ENCODE peak calls at places on chromosomes 1 and 21, in ten cellular contexts. One of them, this sample, is unnamed. For H3K4me1, the result is how much of the 10 kb centered on the place peaks cover.

GRCh38 chr1:197265168-197265567 is 2.9 kb upstream of the CRB1 start:
- DNase-seq in mammary epithelial cell: no peak
- DNase-seq in hepatocyte: no peak
- DNase-seq in A549: no peak
- DNase-seq in uterus: no peak
- DNase-seq in OCI-LY7: no peak
- DNase-seq in ovary: no peak
- DNase-seq in lower lobe of right lung: no peak
- DNase-seq in neural progenitor cell: no peak
- DNase-seq in thoracic aorta: no peak
- DNase-seq in this sample: no peak

GRCh38 chr1:157240495-157241184 is 102.4 kb upstream of the ETV3 start:
- DNase-seq in ovary: no peak
- DNase-seq in neural progenitor cell: no peak
- DNase-seq in hepatocyte: peak
- DNase-seq in OCI-LY7: no peak
- DNase-seq in mammary epithelial cell: no peak
- DNase-seq in A549: no peak
- DNase-seq in thoracic aorta: no peak
- DNase-seq in uterus: no peak
- DNase-seq in lower lobe of right lung: peak
- DNase-seq in this sample: peak

GRCh38 chr1:201309420-201309819 is 26.1 kb downstream of the PKP1 start:
- DNase-seq in OCI-LY7: peak
- DNase-seq in lower lobe of right lung: peak
- DNase-seq in neural progenitor cell: peak
- DNase-seq in A549: peak
- DNase-seq in hepatocyte: peak
- DNase-seq in ovary: no peak
- DNase-seq in mammary epithelial cell: peak
- DNase-seq in uterus: peak
- DNase-seq in thoracic aorta: no peak
- DNase-seq in this sample: no peak

GRCh38 chr1:116243673-116244101 is 129.4 kb upstream of the ATP1A1 start:
- DNase-seq in uterus: no peak
- DNase-seq in thoracic aorta: no peak
- DNase-seq in OCI-LY7: no peak
- DNase-seq in ovary: no peak
- DNase-seq in lower lobe of right lung: peak
- DNase-seq in neural progenitor cell: no peak
- DNase-seq in A549: no peak
- DNase-seq in hepatocyte: no peak
- DNase-seq in mammary epithelial cell: no peak
- DNase-seq in this sample: no peak

GRCh38 chr1:248696261-248696660 is 6.3 kb downstream of the OR14I1 start:
- DNase-seq in A549: peak
- DNase-seq in uterus: no peak
- DNase-seq in ovary: no peak
- DNase-seq in neural progenitor cell: no peak
- DNase-seq in lower lobe of right lung: no peak
- DNase-seq in thoracic aorta: no peak
- DNase-seq in mammary epithelial cell: no peak
- DNase-seq in hepatocyte: no peak
- DNase-seq in OCI-LY7: peak
- DNase-seq in this sample: no peak

GRCh38 chr1:232403017-232403714 is 226.8 kb downstream of the SIPA1L2 start:
- DNase-seq in thoracic aorta: no peak
- DNase-seq in mammary epithelial cell: no peak
- DNase-seq in hepatocyte: no peak
- DNase-seq in uterus: no peak
- DNase-seq in OCI-LY7: no peak
- DNase-seq in A549: no peak
- DNase-seq in lower lobe of right lung: no peak
- DNase-seq in ovary: no peak
- DNase-seq in neural progenitor cell: no peak
- DNase-seq in this sample: no peak

GRCh38 chr1:228397966-228398365 is 8.7 kb downstream of the TRIM11 start:
- DNase-seq in hepatocyte: no peak
- DNase-seq in A549: no peak
- DNase-seq in ovary: peak
- DNase-seq in mammary epithelial cell: no peak
- DNase-seq in lower lobe of right lung: no peak
- DNase-seq in OCI-LY7: no peak
- DNase-seq in thoracic aorta: no peak
- DNase-seq in neural progenitor cell: no peak
- DNase-seq in uterus: no peak
- DNase-seq in this sample: no peak

GRCh38 chr1:54378884-54379445 is 27.2 kb downstream of the SSBP3 start:
- DNase-seq in neural progenitor cell: no peak
- DNase-seq in lower lobe of right lung: no peak
- DNase-seq in hepatocyte: no peak
- DNase-seq in uterus: no peak
- DNase-seq in A549: no peak
- DNase-seq in OCI-LY7: peak
- DNase-seq in ovary: no peak
- DNase-seq in mammary epithelial cell: no peak
- DNase-seq in thoracic aorta: no peak
- DNase-seq in this sample: no peak

DNA sequence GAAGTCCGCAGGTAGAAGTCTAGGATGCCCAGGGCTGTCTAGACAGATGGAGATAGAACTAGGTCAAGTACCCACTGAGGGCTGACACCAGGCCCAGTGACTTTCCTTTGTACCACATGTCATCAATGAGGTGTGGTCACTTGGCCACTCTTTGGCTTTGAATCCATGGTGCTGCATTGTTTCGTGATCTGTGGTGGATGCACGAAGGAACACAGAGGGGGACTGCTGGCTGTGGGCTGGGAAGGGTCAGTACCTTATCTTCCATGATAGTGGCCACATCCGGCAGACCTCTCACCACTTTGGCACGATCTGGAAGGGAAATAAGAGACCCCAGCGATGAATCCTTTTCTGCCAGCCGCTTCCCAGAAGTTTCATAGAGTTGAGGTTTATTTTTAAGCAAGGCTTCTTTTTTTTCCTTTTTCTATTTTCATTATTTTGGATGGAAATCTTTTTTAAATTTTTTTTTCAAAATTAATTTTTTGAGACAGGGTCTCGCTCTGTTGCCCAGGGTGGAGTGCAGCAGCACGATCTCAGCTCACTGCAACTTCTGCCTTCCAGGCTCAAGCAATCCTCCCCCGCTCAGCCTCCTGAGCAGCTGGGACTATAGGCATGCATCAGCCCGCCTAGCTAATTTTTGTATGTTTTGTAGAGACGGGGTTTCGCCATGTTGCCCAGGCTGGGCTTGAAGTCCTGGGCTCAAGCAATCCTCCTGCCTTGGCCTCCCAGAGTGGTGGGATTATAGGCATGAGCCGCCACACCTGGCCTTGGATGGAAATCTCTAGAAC is 53.1 kb downstream of the MYOM3 start:
- DNase-seq in hepatocyte: no peak
- DNase-seq in mammary epithelial cell: no peak
- DNase-seq in OCI-LY7: no peak
- DNase-seq in ovary: peak
- DNase-seq in lower lobe of right lung: no peak
- DNase-seq in neural progenitor cell: no peak
- DNase-seq in thoracic aorta: no peak
- DNase-seq in uterus: no peak
- DNase-seq in A549: no peak
- DNase-seq in this sample: no peak
- H3K4me1 ChIP-seq in hepatocyte: under half
- H3K4me1 ChIP-seq in mammary epithelial cell: under half
- H3K4me1 ChIP-seq in OCI-LY7: under half
- H3K4me1 ChIP-seq in ovary: under half
- H3K4me1 ChIP-seq in lower lobe of right lung: under half
- H3K4me1 ChIP-seq in neural progenitor cell: under half
- H3K4me1 ChIP-seq in thoracic aorta: under half
- H3K4me1 ChIP-seq in uterus: under half
- H3K4me1 ChIP-seq in A549: under half
- H3K4me1 ChIP-seq in this sample: under half

GRCh38 chr21:33586927-33587326 is 1.6 kb downstream of the DONSON start:
- DNase-seq in ovary: no peak
- DNase-seq in OCI-LY7: no peak
- DNase-seq in lower lobe of right lung: no peak
- DNase-seq in thoracic aorta: no peak
- DNase-seq in uterus: no peak
- DNase-seq in mammary epithelial cell: peak
- DNase-seq in neural progenitor cell: no peak
- DNase-seq in hepatocyte: no peak
- DNase-seq in A549: no peak
- DNase-seq in this sample: no peak

GRCh38 chr21:33584455-33584854 is 4.0 kb downstream of the DONSON start:
- DNase-seq in lower lobe of right lung: no peak
- DNase-seq in mammary epithelial cell: no peak
- DNase-seq in ovary: no peak
- DNase-seq in hepatocyte: no peak
- DNase-seq in neural progenitor cell: no peak
- DNase-seq in uterus: no peak
- DNase-seq in OCI-LY7: no peak
- DNase-seq in A549: no peak
- DNase-seq in thoracic aorta: no peak
- DNase-seq in this sample: no peak

GRCh38 chr21:33587792-33588484 is 546 bp downstream of the DONSON start:
- DNase-seq in neural progenitor cell: peak
- DNase-seq in hepatocyte: peak
- DNase-seq in ovary: peak
- DNase-seq in OCI-LY7: peak
- DNase-seq in thoracic aorta: no peak
- DNase-seq in uterus: peak
- DNase-seq in A549: peak
- DNase-seq in lower lobe of right lung: peak
- DNase-seq in mammary epithelial cell: peak
- DNase-seq in this sample: peak

GRCh38 chr21:33588485-33589335 is at the start of gene DONSON:
- DNase-seq in A549: peak
- DNase-seq in hepatocyte: peak
- DNase-seq in lower lobe of right lung: peak
- DNase-seq in OCI-LY7: peak
- DNase-seq in neural progenitor cell: peak
- DNase-seq in thoracic aorta: peak
- DNase-seq in ovary: peak
- DNase-seq in uterus: peak
- DNase-seq in mammary epithelial cell: peak
- DNase-seq in this sample: peak
- TF ChIP-seq CTCF in A549: no peak
- TF ChIP-seq CTCF in hepatocyte: no peak
- TF ChIP-seq CTCF in lower lobe of right lung: no peak
- TF ChIP-seq CTCF in OCI-LY7: peak
- TF ChIP-seq CTCF in neural progenitor cell: peak
- TF ChIP-seq CTCF in thoracic aorta: no peak
- TF ChIP-seq CTCF in ovary: no peak
- TF ChIP-seq CTCF in uterus: peak
- TF ChIP-seq CTCF in mammary epithelial cell: no peak
- TF ChIP-seq CTCF in this sample: no peak

GRCh38 chr1:145962157-145963102 is 1.9 kb downstream of the ANKRD34A start:
- DNase-seq in thoracic aorta: no peak
- DNase-seq in ovary: peak
- DNase-seq in hepatocyte: peak
- DNase-seq in A549: no peak
- DNase-seq in uterus: peak
- DNase-seq in mammary epithelial cell: no peak
- DNase-seq in neural progenitor cell: peak
- DNase-seq in OCI-LY7: no peak
- DNase-seq in lower lobe of right lung: no peak
- DNase-seq in this sample: peak

GRCh38 chr1:145961109-145961424 is 3.2 kb upstream of the LIX1L start:
- DNase-seq in mammary epithelial cell: no peak
- DNase-seq in lower lobe of right lung: no peak
- DNase-seq in uterus: no peak
- DNase-seq in neural progenitor cell: no peak
- DNase-seq in hepatocyte: no peak
- DNase-seq in ovary: peak
- DNase-seq in thoracic aorta: no peak
- DNase-seq in OCI-LY7: no peak
- DNase-seq in A549: no peak
- DNase-seq in this sample: no peak

GRCh38 chr1:145959957-145960467 is 2.2 kb upstream of the LIX1L start:
- DNase-seq in thoracic aorta: no peak
- DNase-seq in A549: no peak
- DNase-seq in lower lobe of right lung: no peak
- DNase-seq in ovary: no peak
- DNase-seq in uterus: no peak
- DNase-seq in OCI-LY7: no peak
- DNase-seq in hepatocyte: no peak
- DNase-seq in neural progenitor cell: no peak
- DNase-seq in mammary epithelial cell: no peak
- DNase-seq in this sample: no peak

GRCh38 chr1:145960468-145961108 is 2.8 kb upstream of the LIX1L start:
- DNase-seq in lower lobe of right lung: peak
- DNase-seq in thoracic aorta: peak
- DNase-seq in A549: peak
- DNase-seq in uterus: peak
- DNase-seq in mammary epithelial cell: peak
- DNase-seq in neural progenitor cell: peak
- DNase-seq in ovary: peak
- DNase-seq in OCI-LY7: no peak
- DNase-seq in hepatocyte: peak
- DNase-seq in this sample: peak

DNA sequence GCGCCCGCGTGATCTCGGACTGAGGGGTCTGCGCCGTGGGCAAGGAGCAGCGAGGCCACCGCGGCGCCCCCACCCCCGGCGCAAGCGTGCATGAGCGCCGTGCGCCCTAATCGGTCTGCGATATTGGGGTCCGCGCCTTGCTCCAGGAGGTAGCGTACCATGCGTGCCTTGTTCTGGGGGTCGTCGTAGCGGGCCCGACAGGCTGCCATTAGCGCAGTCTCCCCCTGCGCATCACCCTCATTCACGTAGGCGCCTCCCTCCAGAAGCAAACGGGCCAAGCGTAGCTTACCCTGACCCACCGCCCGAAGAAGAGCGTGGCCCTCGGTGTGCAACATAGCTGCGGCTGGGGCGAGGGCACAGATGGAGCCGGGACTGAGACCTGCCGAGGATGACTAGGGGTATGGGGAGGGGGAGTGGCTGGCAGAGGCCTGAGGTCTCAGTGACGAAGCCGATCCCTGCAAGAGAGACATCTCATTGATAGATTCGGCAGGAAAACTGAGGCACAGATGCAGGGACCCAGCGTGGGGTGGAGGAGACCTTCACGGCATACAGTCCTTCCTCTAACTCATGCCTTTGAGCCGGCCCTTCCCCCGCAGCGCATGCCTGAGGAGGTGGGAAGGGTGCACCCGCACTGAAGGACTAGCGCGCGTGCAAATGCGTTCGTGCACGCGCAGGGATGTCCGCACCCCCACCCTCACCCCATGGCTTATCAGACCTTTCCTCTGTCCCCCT is 2.8 kb downstream of the ANKRD34A start:
- DNase-seq in uterus: peak
- DNase-seq in neural progenitor cell: peak
- DNase-seq in lower lobe of right lung: peak
- DNase-seq in thoracic aorta: no peak
- DNase-seq in hepatocyte: peak
- DNase-seq in A549: no peak
- DNase-seq in OCI-LY7: no peak
- DNase-seq in ovary: peak
- DNase-seq in mammary epithelial cell: no peak
- DNase-seq in this sample: no peak
- H3K4me1 ChIP-seq in uterus: under half
- H3K4me1 ChIP-seq in neural progenitor cell: under half
- H3K4me1 ChIP-seq in lower lobe of right lung: half or more
- H3K4me1 ChIP-seq in thoracic aorta: under half
- H3K4me1 ChIP-seq in hepatocyte: under half
- H3K4me1 ChIP-seq in A549: under half
- H3K4me1 ChIP-seq in OCI-LY7: half or more
- H3K4me1 ChIP-seq in ovary: under half
- H3K4me1 ChIP-seq in mammary epithelial cell: under half
- H3K4me1 ChIP-seq in this sample: under half

DNA sequence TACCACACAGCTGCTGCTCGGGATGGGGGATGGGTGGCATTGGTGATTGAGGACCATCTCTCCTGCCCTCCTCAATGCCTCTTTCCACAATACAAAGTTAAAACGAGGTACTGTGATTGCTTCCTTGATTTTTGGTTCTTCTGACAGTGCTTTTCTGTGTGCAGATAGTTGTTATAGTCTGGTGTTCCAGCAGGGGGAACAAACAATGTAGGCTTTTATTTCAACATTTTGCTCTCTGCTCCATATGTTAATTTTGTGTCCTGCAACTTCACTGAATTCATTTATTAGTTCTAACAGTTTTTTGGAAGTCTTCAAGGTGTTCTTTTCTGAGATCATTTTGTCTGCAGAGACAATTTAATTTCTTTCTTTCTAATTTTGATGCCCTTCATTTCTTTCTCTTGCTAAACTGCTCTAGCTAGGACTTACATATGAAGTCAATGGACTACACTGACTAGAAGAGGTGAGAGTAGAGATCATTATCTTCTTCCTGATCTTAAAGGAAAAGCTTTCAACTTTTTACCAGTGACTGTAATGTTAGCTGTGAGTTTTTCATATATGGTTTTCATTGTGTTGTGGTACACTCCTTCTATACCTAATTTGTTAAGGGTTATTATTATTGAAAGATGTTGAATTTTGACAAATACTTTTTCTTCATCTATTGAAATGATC is 45.4 kb downstream of the TNFSF18 start:
- DNase-seq in OCI-LY7: no peak
- DNase-seq in uterus: no peak
- DNase-seq in neural progenitor cell: no peak
- DNase-seq in mammary epithelial cell: no peak
- DNase-seq in ovary: no peak
- DNase-seq in A549: no peak
- DNase-seq in hepatocyte: no peak
- DNase-seq in thoracic aorta: no peak
- DNase-seq in lower lobe of right lung: no peak
- DNase-seq in this sample: no peak
- TF ChIP-seq CTCF in OCI-LY7: peak
- TF ChIP-seq CTCF in uterus: no peak
- TF ChIP-seq CTCF in neural progenitor cell: no peak
- TF ChIP-seq CTCF in mammary epithelial cell: no peak
- TF ChIP-seq CTCF in ovary: no peak
- TF ChIP-seq CTCF in A549: no peak
- TF ChIP-seq CTCF in hepatocyte: no peak
- TF ChIP-seq CTCF in thoracic aorta: no peak
- TF ChIP-seq CTCF in lower lobe of right lung: no peak
- TF ChIP-seq CTCF in this sample: no peak